ENCODE peak calls at places on chromosome 13, in nine cellular contexts. One of them, this sample, is unnamed.

GRCh38 chr13:113922412-113923118 is 51.3 kb downstream of the C13orf46 start:
- DNase-seq in A549: no peak
- DNase-seq in K562: no peak
- DNase-seq in SK-N-SH: no peak
- DNase-seq in transverse colon: no peak
- DNase-seq in tibial nerve: peak; percentile 12
- DNase-seq in suprapubic skin: peak; percentile 65
- DNase-seq in H1: no peak
- DNase-seq in stomach: peak; percentile 11
- DNase-seq in this sample: no peak

GRCh38 chr13:98721825-98722510 is 30.5 kb downstream of the SLC15A1 start:
- DNase-seq in A549: no peak
- DNase-seq in K562: no peak
- DNase-seq in SK-N-SH: no peak
- DNase-seq in transverse colon: no peak
- DNase-seq in tibial nerve: no peak
- DNase-seq in suprapubic skin: no peak
- DNase-seq in H1: no peak
- DNase-seq in stomach: no peak
- DNase-seq in this sample: no peak

GRCh38 chr13:52599853-52600603 is 42.2 kb upstream of the HNRNPA1L2 start:
- DNase-seq in A549: no peak
- DNase-seq in K562: no peak
- DNase-seq in SK-N-SH: peak; percentile 85
- DNase-seq in transverse colon: peak; percentile 24
- DNase-seq in tibial nerve: no peak
- DNase-seq in suprapubic skin: no peak
- DNase-seq in H1: no peak
- DNase-seq in stomach: no peak
- DNase-seq in this sample: peak; percentile 90

GRCh38 chr13:73496711-73497110 is 437.9 kb downstream of the KLF5 start:
- DNase-seq in A549: no peak
- DNase-seq in K562: no peak
- DNase-seq in SK-N-SH: no peak
- DNase-seq in transverse colon: no peak
- DNase-seq in tibial nerve: no peak
- DNase-seq in suprapubic skin: no peak
- DNase-seq in H1: no peak
- DNase-seq in stomach: no peak
- DNase-seq in this sample: no peak

GRCh38 chr13:24693862-24694471 is 13.8 kb downstream of the ATP12A start:
- DNase-seq in A549: peak; percentile 71
- DNase-seq in K562: peak; percentile 64
- DNase-seq in SK-N-SH: peak; percentile 84
- DNase-seq in transverse colon: peak; percentile 36
- DNase-seq in tibial nerve: no peak
- DNase-seq in suprapubic skin: no peak
- DNase-seq in H1: no peak
- DNase-seq in stomach: peak; percentile 46
- DNase-seq in this sample: peak; percentile 51

GRCh38 chr13:98353750-98354149 is 176.7 kb upstream of the RNF113B start:
- DNase-seq in A549: no peak
- DNase-seq in K562: no peak
- DNase-seq in SK-N-SH: no peak
- DNase-seq in transverse colon: no peak
- DNase-seq in tibial nerve: no peak
- DNase-seq in suprapubic skin: no peak
- DNase-seq in H1: no peak
- DNase-seq in stomach: no peak
- DNase-seq in this sample: no peak

GRCh38 chr13:91313103-91313502 is 34.4 kb upstream of the MIR17HG start:
- DNase-seq in A549: peak; percentile 14
- DNase-seq in K562: peak; percentile 65
- DNase-seq in SK-N-SH: peak; percentile 16
- DNase-seq in transverse colon: no peak
- DNase-seq in tibial nerve: no peak
- DNase-seq in suprapubic skin: no peak
- DNase-seq in H1: no peak
- DNase-seq in stomach: no peak
- DNase-seq in this sample: no peak

GRCh38 chr13:36819811-36820140 is 754 bp downstream of the RFXAP start:
- DNase-seq in A549: peak; percentile 9
- DNase-seq in K562: peak; percentile 52
- DNase-seq in SK-N-SH: no peak
- DNase-seq in transverse colon: no peak
- DNase-seq in tibial nerve: no peak
- DNase-seq in suprapubic skin: no peak
- DNase-seq in H1: no peak
- DNase-seq in stomach: no peak
- DNase-seq in this sample: no peak

GRCh38 chr13:30744056-30744684 is 8.8 kb downstream of the ALOX5AP start:
- DNase-seq in A549: peak; percentile 35
- DNase-seq in K562: peak; percentile 6
- DNase-seq in SK-N-SH: no peak
- DNase-seq in transverse colon: peak; percentile 71
- DNase-seq in tibial nerve: no peak
- DNase-seq in suprapubic skin: no peak
- DNase-seq in H1: no peak
- DNase-seq in stomach: peak; percentile 56
- DNase-seq in this sample: peak; percentile 84

GRCh38 chr13:106455777-106456176 is 79.7 kb downstream of the EFNB2 start:
- DNase-seq in A549: no peak
- DNase-seq in K562: no peak
- DNase-seq in SK-N-SH: no peak
- DNase-seq in transverse colon: no peak
- DNase-seq in tibial nerve: no peak
- DNase-seq in suprapubic skin: no peak
- DNase-seq in H1: no peak
- DNase-seq in stomach: no peak
- DNase-seq in this sample: no peak

GRCh38 chr13:23506821-23507210 is 63.4 kb upstream of the TNFRSF19 start:
- DNase-seq in A549: no peak
- DNase-seq in K562: no peak
- DNase-seq in SK-N-SH: peak; percentile 50
- DNase-seq in transverse colon: no peak
- DNase-seq in tibial nerve: no peak
- DNase-seq in suprapubic skin: no peak
- DNase-seq in H1: no peak
- DNase-seq in stomach: no peak
- DNase-seq in this sample: no peak
- H3K4me3 ChIP-seq in A549: no peak overlapping the region
- H3K4me3 ChIP-seq in K562: no peak overlapping the region
- H3K4me3 ChIP-seq in SK-N-SH: no peak overlapping the region
- H3K4me3 ChIP-seq in transverse colon: no peak overlapping the region
- H3K4me3 ChIP-seq in tibial nerve: no peak overlapping the region
- H3K4me3 ChIP-seq in suprapubic skin: no peak overlapping the region
- H3K4me3 ChIP-seq in H1: no peak overlapping the region
- H3K4me3 ChIP-seq in stomach: no peak overlapping the region
- H3K4me3 ChIP-seq in this sample: no peak overlapping the region

GRCh38 chr13:97239306-97239705 is 17.2 kb downstream of the MBNL2 start:
- DNase-seq in A549: no peak
- DNase-seq in K562: no peak
- DNase-seq in SK-N-SH: no peak
- DNase-seq in transverse colon: no peak
- DNase-seq in tibial nerve: no peak
- DNase-seq in suprapubic skin: no peak
- DNase-seq in H1: no peak
- DNase-seq in stomach: no peak
- DNase-seq in this sample: no peak
- H3K4me1 ChIP-seq in A549: peaks cover 66% of the 10 kb centered on the region
- H3K4me1 ChIP-seq in K562: peaks cover 34% of the 10 kb centered on the region
- H3K4me1 ChIP-seq in SK-N-SH: peaks cover 29% of the 10 kb centered on the region
- H3K4me1 ChIP-seq in transverse colon: peaks cover 77% of the 10 kb centered on the region
- H3K4me1 ChIP-seq in tibial nerve: peaks cover 89% of the 10 kb centered on the region
- H3K4me1 ChIP-seq in suprapubic skin: peaks cover 90% of the 10 kb centered on the region
- H3K4me1 ChIP-seq in H1: peaks cover 12% of the 10 kb centered on the region
- H3K4me1 ChIP-seq in stomach: peaks cover 99% of the 10 kb centered on the region
- H3K4me1 ChIP-seq in this sample: peaks cover 85% of the 10 kb centered on the region

GRCh38 chr13:79312456-79312855 is 93.6 kb downstream of the RBM26 start:
- DNase-seq in A549: no peak
- DNase-seq in K562: no peak
- DNase-seq in SK-N-SH: no peak
- DNase-seq in transverse colon: no peak
- DNase-seq in tibial nerve: no peak
- DNase-seq in suprapubic skin: no peak
- DNase-seq in H1: no peak
- DNase-seq in stomach: no peak
- DNase-seq in this sample: no peak

GRCh38 chr13:79309690-79310089 is 96.4 kb downstream of the RBM26 start:
- DNase-seq in A549: no peak
- DNase-seq in K562: no peak
- DNase-seq in SK-N-SH: no peak
- DNase-seq in transverse colon: no peak
- DNase-seq in tibial nerve: no peak
- DNase-seq in suprapubic skin: no peak
- DNase-seq in H1: no peak
- DNase-seq in stomach: no peak
- DNase-seq in this sample: no peak

GRCh38 chr13:79314652-79315051 is 91.4 kb downstream of the RBM26 start:
- DNase-seq in A549: no peak
- DNase-seq in K562: no peak
- DNase-seq in SK-N-SH: no peak
- DNase-seq in transverse colon: no peak
- DNase-seq in tibial nerve: no peak
- DNase-seq in suprapubic skin: no peak
- DNase-seq in H1: no peak
- DNase-seq in stomach: no peak
- DNase-seq in this sample: no peak

GRCh38 chr13:79307866-79308298 is 98.2 kb downstream of the RBM26 start:
- DNase-seq in A549: peak; percentile 1
- DNase-seq in K562: no peak
- DNase-seq in SK-N-SH: no peak
- DNase-seq in transverse colon: no peak
- DNase-seq in tibial nerve: no peak
- DNase-seq in suprapubic skin: no peak
- DNase-seq in H1: no peak
- DNase-seq in stomach: no peak
- DNase-seq in this sample: no peak

GRCh38 chr13:79311456-79311855 is 94.6 kb downstream of the RBM26 start:
- DNase-seq in A549: no peak
- DNase-seq in K562: no peak
- DNase-seq in SK-N-SH: no peak
- DNase-seq in transverse colon: no peak
- DNase-seq in tibial nerve: no peak
- DNase-seq in suprapubic skin: no peak
- DNase-seq in H1: no peak
- DNase-seq in stomach: no peak
- DNase-seq in this sample: no peak
- TF ChIP-seq EP300 in A549: no peak
- TF ChIP-seq EP300 in K562: no peak
- TF ChIP-seq EP300 in SK-N-SH: no peak
- TF ChIP-seq EP300 in transverse colon: no peak
- TF ChIP-seq EP300 in tibial nerve: no peak
- TF ChIP-seq EP300 in suprapubic skin: no peak
- TF ChIP-seq EP300 in H1: no peak
- TF ChIP-seq EP300 in stomach: no peak
- TF ChIP-seq EP300 in this sample: no peak

DNA sequence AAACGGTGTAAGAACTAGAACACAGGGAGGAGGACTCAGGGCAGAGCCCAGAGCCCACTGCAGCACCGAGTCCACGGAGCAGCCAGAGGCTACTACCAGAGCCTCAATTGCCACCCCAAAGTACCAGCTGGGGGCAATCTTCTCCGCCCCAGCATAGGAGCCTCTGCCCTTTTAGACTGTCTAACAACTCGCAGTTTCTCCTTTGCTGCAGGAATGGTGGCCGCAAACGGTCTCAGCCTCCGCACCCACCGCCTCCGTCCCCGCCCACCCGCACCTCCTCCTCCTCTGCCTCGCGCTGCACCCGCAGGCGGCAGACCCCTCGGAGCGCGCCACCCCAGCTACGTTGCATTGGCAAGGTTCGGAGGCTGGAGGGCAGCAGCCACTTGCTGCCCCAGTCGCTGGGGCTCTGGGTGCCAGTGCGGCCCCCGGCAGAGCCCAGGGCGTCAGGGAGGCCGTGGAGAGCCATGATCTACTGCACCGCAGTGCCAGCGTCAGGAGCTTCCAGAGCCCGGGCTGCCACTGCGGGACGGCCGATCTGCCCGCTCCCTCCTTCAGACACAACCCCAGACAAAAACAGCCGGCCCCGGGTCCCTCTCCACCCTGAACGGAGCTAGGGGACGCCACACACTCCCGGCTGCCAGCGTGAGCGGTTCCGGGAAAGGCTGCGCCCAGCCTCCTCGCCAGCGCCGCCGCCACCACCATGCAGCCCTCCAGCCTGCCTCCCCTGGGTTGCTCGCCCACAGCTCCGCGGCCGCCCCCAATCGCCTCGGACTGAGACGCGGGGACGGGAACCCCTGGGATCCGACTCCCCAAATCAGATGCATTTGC is 1.8 kb downstream of the FGF14 start:
- DNase-seq in A549: no peak
- DNase-seq in K562: no peak
- DNase-seq in SK-N-SH: peak; percentile 78
- DNase-seq in transverse colon: peak; percentile 9
- DNase-seq in tibial nerve: no peak
- DNase-seq in suprapubic skin: no peak
- DNase-seq in H1: no peak
- DNase-seq in stomach: no peak
- DNase-seq in this sample: peak; percentile 84
- H3K4me3 ChIP-seq in A549: peak overlapping the region; percentile 49
- H3K4me3 ChIP-seq in K562: no peak overlapping the region
- H3K4me3 ChIP-seq in SK-N-SH: peak overlapping the region; percentile 67
- H3K4me3 ChIP-seq in transverse colon: peak overlapping the region; percentile 35
- H3K4me3 ChIP-seq in tibial nerve: peak overlapping the region; percentile 44
- H3K4me3 ChIP-seq in suprapubic skin: peak overlapping the region; percentile 58
- H3K4me3 ChIP-seq in H1: peak overlapping the region; percentile 62
- H3K4me3 ChIP-seq in stomach: peak overlapping the region; percentile 59
- H3K4me3 ChIP-seq in this sample: peak overlapping the region; percentile 65

GRCh38 chr13:111537843-111538499 is 217.5 kb downstream of the TEX29 start:
- DNase-seq in A549: no peak
- DNase-seq in K562: no peak
- DNase-seq in SK-N-SH: no peak
- DNase-seq in transverse colon: no peak
- DNase-seq in tibial nerve: no peak
- DNase-seq in suprapubic skin: peak; percentile 58
- DNase-seq in H1: no peak
- DNase-seq in stomach: no peak
- DNase-seq in this sample: peak; percentile 12
- H3K4me1 ChIP-seq in A549: no peaks in the 10 kb centered on the region
- H3K4me1 ChIP-seq in K562: no peaks in the 10 kb centered on the region
- H3K4me1 ChIP-seq in SK-N-SH: no peaks in the 10 kb centered on the region
- H3K4me1 ChIP-seq in transverse colon: no peaks in the 10 kb centered on the region
- H3K4me1 ChIP-seq in tibial nerve: no peaks in the 10 kb centered on the region
- H3K4me1 ChIP-seq in suprapubic skin: peaks cover 4% of the 10 kb centered on the region
- H3K4me1 ChIP-seq in H1: peaks cover 24% of the 10 kb centered on the region
- H3K4me1 ChIP-seq in stomach: peaks cover 11% of the 10 kb centered on the region
- H3K4me1 ChIP-seq in this sample: no peaks in the 10 kb centered on the region

GRCh38 chr13:100129605-100130004 is 40.7 kb downstream of the PCCA start:
- DNase-seq in A549: no peak
- DNase-seq in K562: no peak
- DNase-seq in SK-N-SH: no peak
- DNase-seq in transverse colon: no peak
- DNase-seq in tibial nerve: no peak
- DNase-seq in suprapubic skin: no peak
- DNase-seq in H1: no peak
- DNase-seq in stomach: no peak
- DNase-seq in this sample: peak; percentile 40
- TF ChIP-seq EP300 in A549: no peak
- TF ChIP-seq EP300 in K562: no peak
- TF ChIP-seq EP300 in SK-N-SH: no peak
- TF ChIP-seq EP300 in transverse colon: no peak
- TF ChIP-seq EP300 in tibial nerve: no peak
- TF ChIP-seq EP300 in suprapubic skin: no peak
- TF ChIP-seq EP300 in H1: no peak
- TF ChIP-seq EP300 in stomach: no peak
- TF ChIP-seq EP300 in this sample: no peak

This sample was measured in upper lobe of left lung.